ENCODE peak calls at places on chromosomes 13 and 19, in nine cellular contexts. One of them, this sample, is unnamed.

GRCh38 chr19:19606021-19606420 is 12.5 kb downstream of the PBX4 start:
- DNase-seq in activated CD4-positive, alpha-beta T cell treated with anti-CD3 and anti-CD28 coated beads for 24 hours: no peak
- DNase-seq in HS-5: no peak
- DNase-seq in hippocampal formation: no peak
- DNase-seq in C1 segment of cervical spinal cord: no peak
- DNase-seq in cardiac fibroblast: no peak
- DNase-seq in iPS DF 6.9: no peak
- DNase-seq in effector CD4-positive, alpha-beta T cell: peak; percentile 64
- DNase-seq in erythroblast: no peak
- DNase-seq in this sample: no peak

GRCh38 chr19:46716013-46716671 is 772 bp downstream of the PRKD2 start:
- DNase-seq in C1 segment of cervical spinal cord: no peak
- DNase-seq in iPS DF 6.9: no peak
- DNase-seq in activated CD4-positive, alpha-beta T cell treated with anti-CD3 and anti-CD28 coated beads for 24 hours: no peak
- DNase-seq in hippocampal formation: no peak
- DNase-seq in erythroblast: peak; percentile 32
- DNase-seq in cardiac fibroblast: no peak
- DNase-seq in HS-5: no peak
- DNase-seq in effector CD4-positive, alpha-beta T cell: no peak
- DNase-seq in this sample: peak; percentile 15

GRCh38 chr13:93862259-93862658 is 617.2 kb downstream of the DCT start:
- DNase-seq in HS-5: no peak
- DNase-seq in effector CD4-positive, alpha-beta T cell: no peak
- DNase-seq in C1 segment of cervical spinal cord: no peak
- DNase-seq in cardiac fibroblast: peak; percentile 32
- DNase-seq in activated CD4-positive, alpha-beta T cell treated with anti-CD3 and anti-CD28 coated beads for 24 hours: no peak
- DNase-seq in iPS DF 6.9: no peak
- DNase-seq in hippocampal formation: no peak
- DNase-seq in erythroblast: no peak
- DNase-seq in this sample: no peak

GRCh38 chr13:98371624-98372023 is 194.6 kb upstream of the RNF113B start:
- DNase-seq in HS-5: no peak
- DNase-seq in effector CD4-positive, alpha-beta T cell: no peak
- DNase-seq in hippocampal formation: no peak
- DNase-seq in cardiac fibroblast: no peak
- DNase-seq in C1 segment of cervical spinal cord: no peak
- DNase-seq in activated CD4-positive, alpha-beta T cell treated with anti-CD3 and anti-CD28 coated beads for 24 hours: no peak
- DNase-seq in erythroblast: no peak
- DNase-seq in iPS DF 6.9: no peak
- DNase-seq in this sample: no peak

GRCh38 chr19:10871711-10872550 is 578 bp downstream of the CARM1 start:
- DNase-seq in effector CD4-positive, alpha-beta T cell: peak; percentile 34
- DNase-seq in activated CD4-positive, alpha-beta T cell treated with anti-CD3 and anti-CD28 coated beads for 24 hours: peak; percentile 15
- DNase-seq in HS-5: no peak
- DNase-seq in erythroblast: peak; percentile 62
- DNase-seq in iPS DF 6.9: no peak
- DNase-seq in cardiac fibroblast: no peak
- DNase-seq in hippocampal formation: peak; percentile 17
- DNase-seq in C1 segment of cervical spinal cord: no peak
- DNase-seq in this sample: peak; percentile 34

GRCh38 chr13:40446365-40446764 is 220.1 kb downstream of the FOXO1 start:
- DNase-seq in C1 segment of cervical spinal cord: no peak
- DNase-seq in effector CD4-positive, alpha-beta T cell: no peak
- DNase-seq in cardiac fibroblast: peak; percentile 61
- DNase-seq in activated CD4-positive, alpha-beta T cell treated with anti-CD3 and anti-CD28 coated beads for 24 hours: no peak
- DNase-seq in HS-5: peak; percentile 14
- DNase-seq in erythroblast: no peak
- DNase-seq in hippocampal formation: no peak
- DNase-seq in iPS DF 6.9: no peak
- DNase-seq in this sample: no peak

GRCh38 chr19:57870225-57870624 is 18.6 kb downstream of the ZNF814 start:
- DNase-seq in hippocampal formation: no peak
- DNase-seq in cardiac fibroblast: no peak
- DNase-seq in effector CD4-positive, alpha-beta T cell: no peak
- DNase-seq in C1 segment of cervical spinal cord: no peak
- DNase-seq in iPS DF 6.9: no peak
- DNase-seq in HS-5: no peak
- DNase-seq in erythroblast: no peak
- DNase-seq in activated CD4-positive, alpha-beta T cell treated with anti-CD3 and anti-CD28 coated beads for 24 hours: no peak
- DNase-seq in this sample: no peak

GRCh38 chr13:111177081-111177711 is 62.1 kb downstream of the ARHGEF7 start:
- DNase-seq in HS-5: no peak
- DNase-seq in C1 segment of cervical spinal cord: no peak
- DNase-seq in activated CD4-positive, alpha-beta T cell treated with anti-CD3 and anti-CD28 coated beads for 24 hours: no peak
- DNase-seq in erythroblast: no peak
- DNase-seq in effector CD4-positive, alpha-beta T cell: peak; percentile 54
- DNase-seq in hippocampal formation: peak; percentile 59
- DNase-seq in cardiac fibroblast: peak; percentile 91
- DNase-seq in iPS DF 6.9: no peak
- DNase-seq in this sample: no peak

GRCh38 chr13:80572867-80573266 is 231.9 kb upstream of the SPRY2 start:
- DNase-seq in activated CD4-positive, alpha-beta T cell treated with anti-CD3 and anti-CD28 coated beads for 24 hours: no peak
- DNase-seq in iPS DF 6.9: no peak
- DNase-seq in cardiac fibroblast: no peak
- DNase-seq in hippocampal formation: no peak
- DNase-seq in effector CD4-positive, alpha-beta T cell: no peak
- DNase-seq in HS-5: no peak
- DNase-seq in C1 segment of cervical spinal cord: no peak
- DNase-seq in erythroblast: no peak
- DNase-seq in this sample: no peak

GRCh38 chr13:36438594-36439483 is 6.5 kb downstream of the CCNA1 start:
- DNase-seq in HS-5: no peak
- DNase-seq in cardiac fibroblast: no peak
- DNase-seq in effector CD4-positive, alpha-beta T cell: no peak
- DNase-seq in hippocampal formation: no peak
- DNase-seq in C1 segment of cervical spinal cord: no peak
- DNase-seq in erythroblast: no peak
- DNase-seq in iPS DF 6.9: no peak
- DNase-seq in activated CD4-positive, alpha-beta T cell treated with anti-CD3 and anti-CD28 coated beads for 24 hours: no peak
- DNase-seq in this sample: no peak

GRCh38 chr13:43057653-43058317 is 34.4 kb downstream of the DNAJC15 start:
- DNase-seq in effector CD4-positive, alpha-beta T cell: peak; percentile 53
- DNase-seq in hippocampal formation: no peak
- DNase-seq in activated CD4-positive, alpha-beta T cell treated with anti-CD3 and anti-CD28 coated beads for 24 hours: no peak
- DNase-seq in erythroblast: no peak
- DNase-seq in HS-5: no peak
- DNase-seq in iPS DF 6.9: no peak
- DNase-seq in cardiac fibroblast: peak; percentile 71
- DNase-seq in C1 segment of cervical spinal cord: no peak
- DNase-seq in this sample: peak; percentile 39

GRCh38 chr13:100957741-100958140 is 283.1 kb upstream of the TMTC4 start:
- DNase-seq in hippocampal formation: no peak
- DNase-seq in cardiac fibroblast: no peak
- DNase-seq in HS-5: no peak
- DNase-seq in iPS DF 6.9: no peak
- DNase-seq in C1 segment of cervical spinal cord: no peak
- DNase-seq in effector CD4-positive, alpha-beta T cell: no peak
- DNase-seq in erythroblast: no peak
- DNase-seq in activated CD4-positive, alpha-beta T cell treated with anti-CD3 and anti-CD28 coated beads for 24 hours: no peak
- DNase-seq in this sample: no peak

GRCh38 chr19:35704218-35704617 is at the start of gene ZBTB32:
- DNase-seq in effector CD4-positive, alpha-beta T cell: no peak
- DNase-seq in C1 segment of cervical spinal cord: no peak
- DNase-seq in cardiac fibroblast: peak; percentile 75
- DNase-seq in activated CD4-positive, alpha-beta T cell treated with anti-CD3 and anti-CD28 coated beads for 24 hours: no peak
- DNase-seq in iPS DF 6.9: no peak
- DNase-seq in erythroblast: peak; percentile 70
- DNase-seq in hippocampal formation: no peak
- DNase-seq in HS-5: no peak
- DNase-seq in this sample: no peak

GRCh38 chr13:99384468-99384867 is 77.3 kb upstream of the GPR183 start:
- DNase-seq in C1 segment of cervical spinal cord: no peak
- DNase-seq in erythroblast: no peak
- DNase-seq in hippocampal formation: no peak
- DNase-seq in HS-5: no peak
- DNase-seq in effector CD4-positive, alpha-beta T cell: peak; percentile 38
- DNase-seq in cardiac fibroblast: no peak
- DNase-seq in activated CD4-positive, alpha-beta T cell treated with anti-CD3 and anti-CD28 coated beads for 24 hours: no peak
- DNase-seq in iPS DF 6.9: no peak
- DNase-seq in this sample: no peak